ENCODE peak calls at places on chromosomes 16 and 17, in seven cellular contexts. W, U, L, K, T, G and A are unnamed samples.

GRCh38 chr17:69672924-69673323 is 258.4 kb downstream of the MAP2K6 start:
- DNase-seq in W (peak), U (no peak), L (no peak), K (no peak), T (no peak), G (no peak), A (no peak)

GRCh38 chr16:76946879-76947278 is 244.1 kb upstream of the MON1B start:
- DNase-seq in W (no peak), U (peak), L (no peak), K (no peak), T (no peak), G (no peak), A (no peak)

GRCh38 chr17:46179375-46179999 is 13.7 kb downstream of the KANSL1 start:
- DNase-seq in W (no peak), U (no peak), L (no peak), K (no peak), T (no peak), G (no peak), A (no peak)

GRCh38 chr17:5381542-5381941 is 37.9 kb downstream of the NUP88 start:
- DNase-seq in W (peak), U (no peak), L (no peak), K (no peak), T (no peak), G (no peak), A (no peak)

GRCh38 chr17:27596571-27597187 is 34.3 kb upstream of the LGALS9 start:
- DNase-seq in W (no peak), U (no peak), L (no peak), K (no peak), T (no peak), G (no peak), A (no peak)

GRCh38 chr17:40516581-40517285 is 15.3 kb upstream of the TNS4 start:
- DNase-seq in W (peak), U (no peak), L (no peak), K (no peak), T (no peak), G (peak), A (no peak)

GRCh38 chr17:39400547-39401411 is 647 bp downstream of the FBXL20 start:
- DNase-seq in W (peak), U (no peak), L (no peak), K (no peak), T (peak), G (no peak), A (no peak)

GRCh38 chr17:17732892-17733670 is 51.8 kb downstream of the RAI1 start:
- DNase-seq in W (peak), U (no peak), L (no peak), K (no peak), T (no peak), G (no peak), A (no peak)

GRCh38 chr16:27869411-27869810 is 194.1 kb downstream of the GSG1L start:
- DNase-seq in W (no peak), U (no peak), L (no peak), K (no peak), T (no peak), G (no peak), A (no peak)